ENCODE peak calls at places on chromosomes 4 and X, in nine cellular contexts. F is colonic mucosa; E is endodermal cell; Z is fibroblast of lung; O is CD8-positive, alpha-beta memory T cell; W is Peyer's patch; G is esophagus squamous epithelium; Y is breast epithelium; D is BE2C. J is an unnamed sample.
A peak's percentile ranks its signal among the peaks of the same experiment; 100 is the strongest.

GRCh38 chr4:1243451-1244080 is 5.4 kb downstream of the CTBP1 start:
- DNase-seq in O (no peak), E (peak; percentile 48), W (peak; percentile 50), F (no peak), D (peak; percentile 8), Z (no peak), G (no peak), Y (peak; percentile 19), J (no peak)

GRCh38 chr4:16896871-16897270 is 1.6 kb downstream of the LDB2 start:
- DNase-seq in W (no peak), Y (no peak), Z (peak; percentile 83), G (no peak), E (no peak), D (no peak), F (no peak), O (no peak), J (no peak)

GRCh38 chrX:11558972-11559371 is 106.7 kb downstream of the ARHGAP6 start:
- DNase-seq in D (peak; percentile 33), Z (no peak), F (peak; percentile 23), Y (no peak), E (peak; percentile 69), O (peak; percentile 16), G (no peak), W (peak; percentile 48), J (peak; percentile 25)

GRCh38 chr4:38386654-38387188 is 277.3 kb upstream of the KLF3 start:
- DNase-seq in Z (no peak), E (no peak), G (no peak), D (no peak), F (no peak), W (no peak), O (no peak), Y (no peak), J (no peak)

GRCh38 chr4:99783940-99784339 is 32.7 kb upstream of the DAPP1 start:
- DNase-seq in F (no peak), Z (no peak), Y (no peak), O (no peak), G (no peak), W (no peak), D (no peak), E (no peak), J (no peak)

GRCh38 chrX:84165716-84166115 is 22.3 kb downstream of the RPS6KA6 start:
- DNase-seq in Z (no peak), Y (no peak), E (no peak), F (no peak), G (no peak), W (no peak), O (no peak), D (no peak), J (no peak)

GRCh38 chr4:65670331-65671031 is at the start of gene EPHA5:
- DNase-seq in W (no peak), E (peak; percentile 94), O (no peak), Z (peak; percentile 36), F (peak; percentile 19), Y (no peak), G (no peak), D (peak; percentile 81), J (no peak)

GRCh38 chr4:185469539-185470154 is 1.9 kb downstream of the CCDC110 start:
- DNase-seq in O (no peak), E (peak; percentile 44), Z (no peak), Y (no peak), G (no peak), W (no peak), F (no peak), D (no peak), J (peak; percentile 9)

GRCh38 chr4:99723555-99724450 is 66.2 kb upstream of the C4orf54 start:
- DNase-seq in W (peak; percentile 85), Z (peak; percentile 87), F (peak; percentile 54), O (no peak), G (no peak), D (no peak), Y (no peak), E (no peak), J (no peak)

GRCh38 chr4:609400-610050 is 15.8 kb upstream of the PDE6B start:
- DNase-seq in Y (no peak), G (no peak), F (no peak), E (peak; percentile 38), W (no peak), Z (no peak), O (no peak), D (no peak), J (no peak)

GRCh38 chr4:180827610-180828009 is 1415.6 kb upstream of the TENM3 start:
- DNase-seq in G (no peak), E (peak; percentile 43), F (no peak), W (no peak), O (no peak), D (no peak), Z (peak; percentile 52), Y (no peak), J (no peak)

GRCh38 chrX:133726211-133726630 is 259.2 kb downstream of the GPC3 start:
- DNase-seq in Y (no peak), G (no peak), W (no peak), O (no peak), D (no peak), E (no peak), F (no peak), Z (peak; percentile 53), J (no peak)

DNA sequence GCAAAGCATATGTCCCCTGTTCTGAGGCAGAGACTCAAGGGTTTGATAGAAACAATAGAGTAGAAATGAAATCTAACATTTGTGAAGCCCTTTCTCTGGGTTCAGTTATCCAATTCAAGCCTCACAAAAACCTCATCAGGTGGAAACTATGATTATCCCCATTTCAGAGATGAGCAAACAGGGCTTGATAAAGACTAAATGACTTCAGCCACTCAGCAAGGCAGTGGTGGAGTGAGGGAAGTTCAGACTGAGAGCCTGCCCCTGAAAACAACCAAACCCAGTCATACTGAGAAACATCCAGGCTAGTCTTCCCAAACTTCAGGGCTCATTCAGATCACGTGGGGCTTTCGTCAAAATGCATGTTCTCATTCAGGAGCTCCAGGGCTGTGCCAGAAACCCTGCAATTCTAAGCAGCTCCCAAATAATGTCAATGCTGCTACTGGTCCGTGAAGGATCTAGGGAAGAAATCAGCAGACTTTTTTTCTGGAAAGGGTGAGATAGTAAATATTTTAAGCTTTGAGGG is 109.6 kb upstream of the KIT start:
- DNase-seq in F (no peak), Z (no peak), G (no peak), W (no peak), D (no peak), Y (no peak), E (no peak), O (no peak), J (no peak)
- H3K4me3 ChIP-seq in F (no peak overlapping the region), Z (no peak overlapping the region), G (no peak overlapping the region), W (no peak overlapping the region), D (no peak overlapping the region), Y (no peak overlapping the region), E (no peak overlapping the region), O (no peak overlapping the region), J (no peak overlapping the region)

GRCh38 chrX:47447607-47448006 is 35.4 kb downstream of the ZNF41 start:
- DNase-seq in O (no peak), D (no peak), G (no peak), Z (no peak), F (no peak), Y (no peak), W (no peak), E (no peak), J (no peak)
- H3K9me3 ChIP-seq in O (peaks cover 21% of the 10 kb centered on the region), D (no peaks in the 10 kb centered on the region), G (peaks cover 26% of the 10 kb centered on the region), Z (no peaks in the 10 kb centered on the region), F (peaks cover 5% of the 10 kb centered on the region), Y (peaks cover 17% of the 10 kb centered on the region), W (no peaks in the 10 kb centered on the region), E (peaks cover 33% of the 10 kb centered on the region), J (peaks cover 50% of the 10 kb centered on the region)

GRCh38 chr4:8202526-8203375 is 3.7 kb downstream of the SH3TC1 start:
- DNase-seq in E (no peak), O (no peak), Z (no peak), F (no peak), D (no peak), G (no peak), W (no peak), Y (no peak), J (no peak)
- H3K4me1 ChIP-seq in E (no peaks in the 10 kb centered on the region), O (peaks cover 43% of the 10 kb centered on the region), Z (peaks cover 23% of the 10 kb centered on the region), F (peaks cover 8% of the 10 kb centered on the region), D (peaks cover 59% of the 10 kb centered on the region), G (peaks cover 55% of the 10 kb centered on the region), W (peaks cover 52% of the 10 kb centered on the region), Y (peaks cover 17% of the 10 kb centered on the region), J (peaks cover 58% of the 10 kb centered on the region)

GRCh38 chr4:186844059-186844681 is 120.5 kb upstream of the FAT1 start:
- DNase-seq in G (no peak), E (no peak), D (no peak), O (no peak), Z (peak; percentile 51), F (peak; percentile 32), Y (no peak), W (peak; percentile 50), J (no peak)
- H3K4me3 ChIP-seq in G (peak overlapping the region; percentile 13), E (no peak overlapping the region), D (no peak overlapping the region), O (no peak overlapping the region), Z (peak overlapping the region; percentile 34), F (no peak overlapping the region), Y (peak overlapping the region; percentile 36), W (peak overlapping the region; percentile 22), J (no peak overlapping the region)

GRCh38 chrX:57905141-57905540 is 5.1 kb downstream of the ZXDA start:
- DNase-seq in W (no peak), Y (no peak), O (no peak), G (no peak), E (no peak), F (no peak), Z (peak; percentile 14), D (no peak), J (no peak)
- H3K9me3 ChIP-seq in W (no peaks in the 10 kb centered on the region), Y (no peaks in the 10 kb centered on the region), O (no peaks in the 10 kb centered on the region), G (no peaks in the 10 kb centered on the region), E (peaks cover 8% of the 10 kb centered on the region), F (no peaks in the 10 kb centered on the region), Z (no peaks in the 10 kb centered on the region), D (no peaks in the 10 kb centered on the region), J (no peaks in the 10 kb centered on the region)

DNA sequence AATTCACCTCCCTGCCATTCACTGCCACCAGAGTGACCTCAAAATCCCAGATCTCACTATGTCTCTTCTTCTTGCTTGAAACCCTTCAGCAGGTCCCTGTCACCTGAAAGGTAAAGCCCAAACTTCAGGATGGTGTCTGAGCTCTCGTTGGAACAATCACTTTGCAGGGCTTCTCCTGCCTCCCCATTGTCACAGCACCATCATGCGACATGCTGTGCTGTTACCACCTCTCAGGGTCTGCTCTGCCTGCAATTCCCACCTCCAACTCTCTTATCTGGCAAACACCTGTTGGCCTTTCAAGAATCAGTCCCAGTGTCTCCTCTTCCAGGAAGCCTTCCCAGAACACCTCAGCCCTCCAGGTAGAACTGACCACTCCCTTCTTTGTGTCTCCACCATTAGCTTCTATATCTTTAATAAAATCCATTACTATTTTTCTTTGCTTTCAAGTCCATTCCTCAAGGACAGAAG is 46.2 kb downstream of the SEL1L3 start:
- DNase-seq in W (no peak), G (no peak), O (no peak), E (peak; percentile 72), Z (no peak), D (no peak), Y (no peak), F (no peak), J (no peak)
- H3K4me1 ChIP-seq in W (no peaks in the 10 kb centered on the region), G (no peaks in the 10 kb centered on the region), O (no peaks in the 10 kb centered on the region), E (no peaks in the 10 kb centered on the region), Z (peaks cover 22% of the 10 kb centered on the region), D (no peaks in the 10 kb centered on the region), Y (no peaks in the 10 kb centered on the region), F (no peaks in the 10 kb centered on the region), J (no peaks in the 10 kb centered on the region)

J was measured in CD4-positive, CD25-positive, alpha-beta regulatory T cell.